ENCODE peak calls at places on chromosomes 4 and X, in eight cellular contexts. L is GM18507; X is breast epithelium; U is osteocyte; Y is foreskin keratinocyte; S is activated CD8-positive, alpha-beta memory T cell treated with anti-CD3 and anti-CD28 coated beads for 1 hour; I is NCI-H1694; J is effector memory CD4-positive, alpha-beta T cell. N is an unnamed sample.

GRCh38 chr4:37388672-37389368 is 144.3 kb downstream of the NWD2 start:
- DNase-seq in U (no peak), X (no peak), Y (no peak), J (no peak), L (no peak), I (no peak), S (no peak), N (no peak)

GRCh38 chr4:56132835-56133234 is 184.1 kb downstream of the CEP135 start:
- DNase-seq in L (no peak), I (no peak), J (no peak), Y (no peak), X (no peak), S (no peak), U (no peak), N (no peak)

GRCh38 chr4:148284526-148285193 is 157.6 kb downstream of the NR3C2 start:
- DNase-seq in U (no peak), L (no peak), X (no peak), J (no peak), Y (no peak), S (no peak), I (no peak), N (no peak)

GRCh38 chrX:130060122-130061069 is 49.9 kb downstream of the ELF4 start:
- DNase-seq in I (no peak), Y (peak), L (peak), J (peak), U (peak), S (peak), X (peak), N (no peak)

GRCh38 chr4:139208404-139208945 is 31.5 kb upstream of the ELF2 start:
- DNase-seq in S (no peak), Y (no peak), I (no peak), J (no peak), L (no peak), U (no peak), X (no peak), N (no peak)

GRCh38 chr4:26859762-26860156 is 882 bp upstream of the STIM2 start:
- DNase-seq in X (no peak), I (no peak), L (no peak), Y (no peak), J (no peak), U (no peak), S (no peak), N (no peak)

GRCh38 chr4:17597517-17597916 is 16.9 kb upstream of the MED28 start:
- DNase-seq in X (no peak), S (no peak), Y (no peak), J (no peak), L (no peak), I (no peak), U (no peak), N (no peak)

GRCh38 chr4:123984881-123985280 is 588.3 kb downstream of the SPRY1 start:
- DNase-seq in S (no peak), Y (no peak), J (no peak), I (no peak), X (no peak), U (no peak), L (no peak), N (no peak)

GRCh38 chr4:150722908-150723362 is 141.0 kb downstream of the MAB21L2 start:
- DNase-seq in Y (peak), S (no peak), X (peak), J (no peak), I (no peak), U (peak), L (no peak), N (peak)

GRCh38 chr4:153735901-153736461 is 23.8 kb downstream of the RNF175 start:
- DNase-seq in Y (peak), S (no peak), U (no peak), J (no peak), X (no peak), I (no peak), L (no peak), N (no peak)

GRCh38 chrX:2676794-2677675 is 14.1 kb upstream of the CD99 start:
- DNase-seq in Y (no peak), I (no peak), S (no peak), X (no peak), U (no peak), L (no peak), J (no peak), N (no peak)

GRCh38 chr4:15654556-15655222 is 468 bp downstream of the FBXL5 start:
- DNase-seq in I (no peak), L (peak), J (peak), U (no peak), X (peak), S (no peak), Y (no peak), N (no peak)